ENCODE peak calls at places on chromosomes 5 and 9, in four cellular contexts. One of them, this sample, is unnamed.

GRCh38 chr9:127910613-127911205 is 6.1 kb downstream of the ST6GALNAC4 start:
- DNase-seq in AG04450: no peak
- DNase-seq in dorsolateral prefrontal cortex: no peak
- DNase-seq in lung: no peak
- DNase-seq in this sample: no peak

GRCh38 chr5:106288977-106289376 is 1381.8 kb downstream of the EFNA5 start:
- DNase-seq in AG04450: no peak
- DNase-seq in dorsolateral prefrontal cortex: no peak
- DNase-seq in lung: no peak
- DNase-seq in this sample: no peak

GRCh38 chr9:91089405-91090131 is 272.1 kb downstream of the AUH start:
- DNase-seq in AG04450: no peak
- DNase-seq in dorsolateral prefrontal cortex: peak
- DNase-seq in lung: no peak
- DNase-seq in this sample: no peak

GRCh38 chr5:23507278-23507685 is at the start of gene PRDM9:
- DNase-seq in AG04450: no peak
- DNase-seq in dorsolateral prefrontal cortex: peak
- DNase-seq in lung: peak
- DNase-seq in this sample: no peak

GRCh38 chr9:109166771-109167601 is at the start of gene FRRS1L:
- DNase-seq in AG04450: no peak
- DNase-seq in dorsolateral prefrontal cortex: peak
- DNase-seq in lung: no peak
- DNase-seq in this sample: no peak

GRCh38 chr5:138148811-138149210 is 9.6 kb upstream of the NME5 start:
- DNase-seq in AG04450: no peak
- DNase-seq in dorsolateral prefrontal cortex: no peak
- DNase-seq in lung: no peak
- DNase-seq in this sample: no peak

GRCh38 chr5:109784687-109785086 is 95.0 kb downstream of the MAN2A1 start:
- DNase-seq in AG04450: no peak
- DNase-seq in dorsolateral prefrontal cortex: no peak
- DNase-seq in lung: no peak
- DNase-seq in this sample: no peak

GRCh38 chr5:79923431-79923830 is 67.6 kb downstream of the MTX3 start:
- DNase-seq in AG04450: no peak
- DNase-seq in dorsolateral prefrontal cortex: no peak
- DNase-seq in lung: no peak
- DNase-seq in this sample: no peak

GRCh38 chr9:135332979-135333748 is 146.4 kb upstream of the PPP1R26 start:
- DNase-seq in AG04450: no peak
- DNase-seq in dorsolateral prefrontal cortex: no peak
- DNase-seq in lung: no peak
- DNase-seq in this sample: no peak

GRCh38 chr5:84573017-84573712 is 188.5 kb upstream of the EDIL3 start:
- DNase-seq in AG04450: no peak
- DNase-seq in dorsolateral prefrontal cortex: no peak
- DNase-seq in lung: no peak
- DNase-seq in this sample: no peak

GRCh38 chr9:115035872-115036612 is 81.9 kb downstream of the TNC start:
- DNase-seq in AG04450: peak
- DNase-seq in dorsolateral prefrontal cortex: no peak
- DNase-seq in lung: no peak
- DNase-seq in this sample: no peak

GRCh38 chr5:16736158-16736994 is 119.6 kb upstream of the RETREG1 start:
- DNase-seq in AG04450: peak
- DNase-seq in dorsolateral prefrontal cortex: no peak
- DNase-seq in lung: peak
- DNase-seq in this sample: no peak

GRCh38 chr5:109105631-109106267 is 304.0 kb downstream of the PJA2 start:
- DNase-seq in AG04450: peak
- DNase-seq in dorsolateral prefrontal cortex: no peak
- DNase-seq in lung: no peak
- DNase-seq in this sample: no peak

GRCh38 chr9:124496075-124496893 is 10.9 kb downstream of the NR5A1 start:
- DNase-seq in AG04450: no peak
- DNase-seq in dorsolateral prefrontal cortex: no peak
- DNase-seq in lung: no peak
- DNase-seq in this sample: no peak

GRCh38 chr9:98356953-98357352 is 101.5 kb upstream of the TBC1D2 start:
- DNase-seq in AG04450: peak
- DNase-seq in dorsolateral prefrontal cortex: no peak
- DNase-seq in lung: no peak
- DNase-seq in this sample: no peak

GRCh38 chr5:119355636-119356383 is at the start of gene TNFAIP8:
- DNase-seq in AG04450: no peak
- DNase-seq in dorsolateral prefrontal cortex: no peak
- DNase-seq in lung: peak
- DNase-seq in this sample: no peak

DNA sequence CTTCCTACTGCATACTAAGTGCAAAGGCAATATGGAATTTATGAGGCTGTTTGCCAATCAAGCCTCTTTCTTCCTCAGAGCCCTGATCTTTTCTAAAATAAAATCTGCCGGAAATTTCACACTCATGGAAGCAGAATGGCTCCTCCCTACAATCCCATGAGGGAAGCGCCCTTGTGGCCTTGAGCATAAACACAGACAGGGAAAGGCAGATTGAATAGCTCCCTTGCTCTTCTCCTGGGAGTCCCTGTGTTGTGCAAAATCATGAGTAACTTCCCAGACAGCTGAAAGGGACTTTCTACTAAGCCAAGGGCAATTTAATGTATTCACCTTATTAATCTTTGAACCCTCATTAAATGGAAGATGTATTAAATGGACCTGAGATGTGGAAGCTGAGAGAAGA is 226.1 kb upstream of the PIK3R1 start:
- DNase-seq in AG04450: no peak
- DNase-seq in dorsolateral prefrontal cortex: no peak
- DNase-seq in lung: no peak
- DNase-seq in this sample: no peak
- TF ChIP-seq CTCF in AG04450: no peak
- TF ChIP-seq CTCF in dorsolateral prefrontal cortex: no peak
- TF ChIP-seq CTCF in lung: no peak
- TF ChIP-seq CTCF in this sample: no peak

GRCh38 chr5:142388696-142389095 is 63.9 kb upstream of the SPRY4 start:
- DNase-seq in AG04450: no peak
- DNase-seq in dorsolateral prefrontal cortex: no peak
- DNase-seq in lung: no peak
- DNase-seq in this sample: no peak

GRCh38 chr5:142385194-142385593 is 60.4 kb upstream of the SPRY4 start:
- DNase-seq in AG04450: peak
- DNase-seq in dorsolateral prefrontal cortex: no peak
- DNase-seq in lung: no peak
- DNase-seq in this sample: no peak

GRCh38 chr5:142384014-142384413 is 59.2 kb upstream of the SPRY4 start:
- DNase-seq in AG04450: no peak
- DNase-seq in dorsolateral prefrontal cortex: no peak
- DNase-seq in lung: no peak
- DNase-seq in this sample: no peak

GRCh38 chr5:142387022-142387682 is 62.3 kb upstream of the SPRY4 start:
- DNase-seq in AG04450: no peak
- DNase-seq in dorsolateral prefrontal cortex: no peak
- DNase-seq in lung: peak
- DNase-seq in this sample: no peak

GRCh38 chr5:142386151-142387021 is 61.6 kb upstream of the SPRY4 start:
- DNase-seq in AG04450: no peak
- DNase-seq in dorsolateral prefrontal cortex: no peak
- DNase-seq in lung: peak
- DNase-seq in this sample: no peak
- TF ChIP-seq CTCF in AG04450: no peak
- TF ChIP-seq CTCF in dorsolateral prefrontal cortex: no peak
- TF ChIP-seq CTCF in lung: no peak
- TF ChIP-seq CTCF in this sample: no peak

GRCh38 chr5:6291961-6292360 is 86.4 kb downstream of the MED10 start:
- DNase-seq in AG04450: no peak
- DNase-seq in dorsolateral prefrontal cortex: no peak
- DNase-seq in lung: no peak
- DNase-seq in this sample: no peak
- TF ChIP-seq CTCF in AG04450: no peak
- TF ChIP-seq CTCF in dorsolateral prefrontal cortex: no peak
- TF ChIP-seq CTCF in lung: no peak
- TF ChIP-seq CTCF in this sample: no peak

DNA sequence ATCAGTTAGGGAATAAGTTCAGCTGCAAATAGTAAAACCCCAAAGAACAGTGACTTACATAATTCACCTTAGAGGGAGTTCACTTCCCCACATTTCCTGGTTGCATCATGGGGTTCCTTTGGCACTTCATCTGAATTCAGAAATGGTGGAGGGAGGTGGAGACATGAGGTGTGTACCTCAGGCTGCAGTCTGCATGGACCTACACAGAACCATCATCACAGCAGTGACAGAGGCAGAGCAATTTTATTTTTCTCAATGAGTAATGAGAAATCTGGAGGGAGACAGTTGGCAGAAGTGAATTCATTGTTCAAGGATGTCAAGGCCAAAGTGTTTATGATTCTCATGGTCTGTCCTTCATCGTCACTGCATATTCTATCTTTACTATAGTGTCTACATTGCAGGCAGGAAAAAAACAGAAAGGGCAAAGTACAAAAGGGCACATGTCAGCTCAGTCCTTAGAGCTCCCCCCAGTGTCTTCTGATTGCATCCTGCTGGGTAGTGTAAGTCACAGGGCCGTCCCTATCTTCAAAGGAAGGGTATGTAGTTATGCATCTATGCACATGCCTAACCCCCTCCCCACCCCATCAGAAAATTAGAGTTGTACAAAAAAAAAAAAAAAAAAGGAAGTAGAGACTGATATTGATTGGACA is 132.8 kb upstream of the APC start:
- DNase-seq in AG04450: no peak
- DNase-seq in dorsolateral prefrontal cortex: peak
- DNase-seq in lung: no peak
- DNase-seq in this sample: no peak
- TF ChIP-seq CTCF in AG04450: peak
- TF ChIP-seq CTCF in dorsolateral prefrontal cortex: peak
- TF ChIP-seq CTCF in lung: no peak
- TF ChIP-seq CTCF in this sample: no peak

GRCh38 chr5:123545506-123545905 is 33.5 kb downstream of the CSNK1G3 start:
- DNase-seq in AG04450: no peak
- DNase-seq in dorsolateral prefrontal cortex: no peak
- DNase-seq in lung: no peak
- DNase-seq in this sample: no peak
- TF ChIP-seq CTCF in AG04450: peak
- TF ChIP-seq CTCF in dorsolateral prefrontal cortex: no peak
- TF ChIP-seq CTCF in lung: peak
- TF ChIP-seq CTCF in this sample: no peak

DNA sequence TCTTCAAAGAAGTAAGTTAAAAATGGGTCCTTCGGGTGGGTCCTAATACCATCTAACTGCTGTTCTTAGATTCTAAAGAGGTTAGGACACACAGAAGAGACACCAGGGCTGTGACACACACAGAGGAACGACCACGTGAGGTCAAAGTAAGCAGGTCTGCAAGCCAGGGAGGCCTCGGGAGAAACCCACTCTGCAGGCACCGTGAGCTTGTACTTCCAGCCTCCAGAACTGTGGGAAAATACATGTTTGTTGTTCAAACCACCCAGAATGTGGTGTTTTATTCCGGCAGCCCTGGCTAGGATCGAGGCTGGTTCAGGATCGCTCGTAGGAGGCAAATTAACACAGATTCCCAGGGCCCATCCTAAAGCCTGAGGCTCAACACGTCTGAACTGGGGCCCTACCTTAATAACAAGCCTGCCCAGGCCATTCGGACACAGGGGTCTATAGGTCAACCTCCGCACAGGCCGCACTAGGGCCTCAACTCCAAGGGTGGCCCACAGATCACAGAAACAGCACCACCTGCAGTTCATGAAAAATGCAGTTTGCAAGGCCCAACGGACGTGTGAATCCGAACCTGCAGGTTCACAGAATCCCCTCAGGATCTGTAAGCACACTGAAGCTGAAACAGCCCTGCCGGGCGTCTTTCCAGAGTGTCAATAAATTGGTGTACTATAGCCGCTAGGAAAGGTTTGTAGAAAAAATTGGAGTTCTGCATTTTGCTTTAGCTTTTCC is 7.1 kb downstream of the MED10 start:
- DNase-seq in AG04450: no peak
- DNase-seq in dorsolateral prefrontal cortex: no peak
- DNase-seq in lung: no peak
- DNase-seq in this sample: no peak
- TF ChIP-seq CTCF in AG04450: no peak
- TF ChIP-seq CTCF in dorsolateral prefrontal cortex: no peak
- TF ChIP-seq CTCF in lung: no peak
- TF ChIP-seq CTCF in this sample: no peak

GRCh38 chr9:126386088-126386487 is 59.5 kb downstream of the MVB12B start:
- DNase-seq in AG04450: no peak
- DNase-seq in dorsolateral prefrontal cortex: peak
- DNase-seq in lung: no peak
- DNase-seq in this sample: no peak
- TF ChIP-seq CTCF in AG04450: peak
- TF ChIP-seq CTCF in dorsolateral prefrontal cortex: peak
- TF ChIP-seq CTCF in lung: no peak
- TF ChIP-seq CTCF in this sample: no peak

DNA sequence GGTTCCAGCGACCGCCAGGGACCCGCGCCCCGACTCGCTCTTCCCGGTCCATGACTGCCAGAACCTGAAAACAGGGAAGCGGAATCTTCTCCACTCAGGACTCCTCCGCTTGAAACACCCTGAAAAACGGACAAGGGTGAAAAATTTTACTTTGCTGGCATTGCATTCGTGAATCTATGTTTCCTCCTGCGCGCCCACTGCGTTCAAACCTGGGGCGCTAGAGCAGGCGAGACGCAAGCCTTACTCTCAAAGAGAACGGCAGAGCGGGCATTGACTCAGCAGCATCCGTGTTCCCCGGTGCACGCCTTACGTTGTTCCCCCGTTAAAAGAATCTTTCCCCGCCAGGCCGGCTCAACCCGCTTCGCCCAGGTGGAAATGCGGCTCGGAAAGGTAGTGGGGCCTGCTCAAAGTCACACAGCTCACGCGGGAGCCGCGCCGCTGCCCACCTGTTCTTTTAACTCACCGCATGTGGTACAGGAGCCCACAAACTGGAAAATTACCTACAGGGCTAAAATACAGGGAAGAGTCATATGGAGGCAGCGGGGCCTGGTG is 999 bp upstream of the DRD1 start:
- DNase-seq in AG04450: no peak
- DNase-seq in dorsolateral prefrontal cortex: no peak
- DNase-seq in lung: no peak
- DNase-seq in this sample: no peak
- TF ChIP-seq CTCF in AG04450: no peak
- TF ChIP-seq CTCF in dorsolateral prefrontal cortex: no peak
- TF ChIP-seq CTCF in lung: no peak
- TF ChIP-seq CTCF in this sample: no peak

This sample was measured in gastrocnemius medialis.